ENCODE peak calls at places on chromosomes 12 and 14, in eight cellular contexts. One of them, this sample, is unnamed.

GRCh38 chr12:38157274-38157932 is 159.2 kb upstream of the ALG10B start:
- DNase-seq in heart left ventricle: no peak
- DNase-seq in A549: no peak
- DNase-seq in AG04450: no peak
- DNase-seq in endothelial cell: no peak
- DNase-seq in CD8-positive, alpha-beta T cell: no peak
- DNase-seq in foreskin fibroblast: no peak
- DNase-seq in GM20000: no peak
- DNase-seq in this sample: no peak

GRCh38 chr12:76375939-76376338 is 27.7 kb upstream of the BBS10 start:
- DNase-seq in heart left ventricle: no peak
- DNase-seq in A549: no peak
- DNase-seq in AG04450: no peak
- DNase-seq in endothelial cell: no peak
- DNase-seq in CD8-positive, alpha-beta T cell: no peak
- DNase-seq in foreskin fibroblast: no peak
- DNase-seq in GM20000: no peak
- DNase-seq in this sample: no peak

GRCh38 chr12:130835011-130835410 is 4.0 kb downstream of the STX2 start:
- DNase-seq in heart left ventricle: no peak
- DNase-seq in A549: no peak
- DNase-seq in AG04450: no peak
- DNase-seq in endothelial cell: no peak
- DNase-seq in CD8-positive, alpha-beta T cell: no peak
- DNase-seq in foreskin fibroblast: no peak
- DNase-seq in GM20000: no peak
- DNase-seq in this sample: no peak

GRCh38 chr14:76985021-76985420 is 43.5 kb downstream of the IRF2BPL start:
- DNase-seq in heart left ventricle: no peak
- DNase-seq in A549: no peak
- DNase-seq in AG04450: no peak
- DNase-seq in endothelial cell: no peak
- DNase-seq in CD8-positive, alpha-beta T cell: no peak
- DNase-seq in foreskin fibroblast: peak
- DNase-seq in GM20000: no peak
- DNase-seq in this sample: peak

GRCh38 chr14:71414631-71415403 is 507.6 kb downstream of the PCNX1 start:
- DNase-seq in heart left ventricle: no peak
- DNase-seq in A549: no peak
- DNase-seq in AG04450: no peak
- DNase-seq in endothelial cell: no peak
- DNase-seq in CD8-positive, alpha-beta T cell: no peak
- DNase-seq in foreskin fibroblast: no peak
- DNase-seq in GM20000: no peak
- DNase-seq in this sample: no peak

GRCh38 chr12:4736048-4736447 is 15.8 kb downstream of the GALNT8 start:
- DNase-seq in heart left ventricle: no peak
- DNase-seq in A549: no peak
- DNase-seq in AG04450: no peak
- DNase-seq in endothelial cell: no peak
- DNase-seq in CD8-positive, alpha-beta T cell: no peak
- DNase-seq in foreskin fibroblast: no peak
- DNase-seq in GM20000: no peak
- DNase-seq in this sample: no peak

GRCh38 chr12:52895726-52896189 is 9.1 kb downstream of the KRT8 start:
- DNase-seq in heart left ventricle: no peak
- DNase-seq in A549: no peak
- DNase-seq in AG04450: no peak
- DNase-seq in endothelial cell: no peak
- DNase-seq in CD8-positive, alpha-beta T cell: no peak
- DNase-seq in foreskin fibroblast: no peak
- DNase-seq in GM20000: no peak
- DNase-seq in this sample: no peak

GRCh38 chr14:95267306-95267705 is 52.4 kb downstream of the CLMN start:
- DNase-seq in heart left ventricle: no peak
- DNase-seq in A549: no peak
- DNase-seq in AG04450: no peak
- DNase-seq in endothelial cell: no peak
- DNase-seq in CD8-positive, alpha-beta T cell: no peak
- DNase-seq in foreskin fibroblast: no peak
- DNase-seq in GM20000: no peak
- DNase-seq in this sample: no peak

GRCh38 chr14:105126126-105126969 is 42.2 kb downstream of the JAG2 start:
- DNase-seq in heart left ventricle: no peak
- DNase-seq in A549: no peak
- DNase-seq in AG04450: no peak
- DNase-seq in endothelial cell: no peak
- DNase-seq in CD8-positive, alpha-beta T cell: no peak
- DNase-seq in foreskin fibroblast: no peak
- DNase-seq in GM20000: no peak
- DNase-seq in this sample: no peak

GRCh38 chr12:116443706-116444589 is 115.2 kb upstream of the MAP1LC3B2 start:
- DNase-seq in heart left ventricle: peak
- DNase-seq in A549: no peak
- DNase-seq in AG04450: no peak
- DNase-seq in endothelial cell: no peak
- DNase-seq in CD8-positive, alpha-beta T cell: no peak
- DNase-seq in foreskin fibroblast: no peak
- DNase-seq in GM20000: no peak
- DNase-seq in this sample: no peak

GRCh38 chr12:20643822-20644221 is 51.3 kb upstream of the SLCO1C1 start:
- DNase-seq in heart left ventricle: no peak
- DNase-seq in A549: no peak
- DNase-seq in AG04450: no peak
- DNase-seq in endothelial cell: no peak
- DNase-seq in CD8-positive, alpha-beta T cell: no peak
- DNase-seq in foreskin fibroblast: no peak
- DNase-seq in GM20000: no peak
- DNase-seq in this sample: no peak

GRCh38 chr12:20641127-20641526 is 54.0 kb upstream of the SLCO1C1 start:
- DNase-seq in heart left ventricle: peak
- DNase-seq in A549: no peak
- DNase-seq in AG04450: no peak
- DNase-seq in endothelial cell: no peak
- DNase-seq in CD8-positive, alpha-beta T cell: no peak
- DNase-seq in foreskin fibroblast: no peak
- DNase-seq in GM20000: no peak
- DNase-seq in this sample: no peak

DNA sequence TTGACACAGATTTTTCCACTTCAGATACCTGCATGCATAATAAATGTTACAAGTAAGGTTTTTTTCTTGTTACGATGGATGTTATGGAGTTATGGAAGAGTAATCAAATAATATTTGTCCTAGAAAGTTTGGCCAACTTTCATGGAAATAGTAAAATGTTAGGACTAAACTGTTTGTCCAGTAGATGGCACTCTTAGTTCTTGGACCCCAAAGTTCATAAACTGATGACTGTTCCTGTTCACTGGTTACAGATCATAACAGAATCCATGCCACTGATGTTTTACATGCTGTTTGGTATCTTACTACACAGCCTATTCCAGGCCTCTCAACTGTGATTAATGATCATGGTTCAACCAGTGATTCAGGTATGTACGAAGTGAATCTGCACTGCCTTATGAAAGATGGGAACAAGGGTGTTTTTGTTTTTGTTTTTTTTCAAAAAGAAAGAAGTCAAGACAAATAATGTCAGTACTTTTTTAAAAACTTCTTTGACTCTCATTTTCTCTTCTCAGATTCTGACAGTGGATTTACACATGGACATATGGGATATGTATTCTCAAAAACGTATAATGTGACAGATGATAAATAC is 48.8 kb upstream of the SLCO1C1 start:
- DNase-seq in heart left ventricle: no peak
- DNase-seq in A549: peak
- DNase-seq in AG04450: no peak
- DNase-seq in endothelial cell: no peak
- DNase-seq in CD8-positive, alpha-beta T cell: no peak
- DNase-seq in foreskin fibroblast: peak
- DNase-seq in GM20000: peak
- DNase-seq in this sample: peak
- TF ChIP-seq CTCF in heart left ventricle: peak
- TF ChIP-seq CTCF in A549: peak
- TF ChIP-seq CTCF in AG04450: peak
- TF ChIP-seq CTCF in endothelial cell: peak
- TF ChIP-seq CTCF in CD8-positive, alpha-beta T cell: no peak
- TF ChIP-seq CTCF in foreskin fibroblast: peak
- TF ChIP-seq CTCF in GM20000: peak
- TF ChIP-seq CTCF in this sample: peak

DNA sequence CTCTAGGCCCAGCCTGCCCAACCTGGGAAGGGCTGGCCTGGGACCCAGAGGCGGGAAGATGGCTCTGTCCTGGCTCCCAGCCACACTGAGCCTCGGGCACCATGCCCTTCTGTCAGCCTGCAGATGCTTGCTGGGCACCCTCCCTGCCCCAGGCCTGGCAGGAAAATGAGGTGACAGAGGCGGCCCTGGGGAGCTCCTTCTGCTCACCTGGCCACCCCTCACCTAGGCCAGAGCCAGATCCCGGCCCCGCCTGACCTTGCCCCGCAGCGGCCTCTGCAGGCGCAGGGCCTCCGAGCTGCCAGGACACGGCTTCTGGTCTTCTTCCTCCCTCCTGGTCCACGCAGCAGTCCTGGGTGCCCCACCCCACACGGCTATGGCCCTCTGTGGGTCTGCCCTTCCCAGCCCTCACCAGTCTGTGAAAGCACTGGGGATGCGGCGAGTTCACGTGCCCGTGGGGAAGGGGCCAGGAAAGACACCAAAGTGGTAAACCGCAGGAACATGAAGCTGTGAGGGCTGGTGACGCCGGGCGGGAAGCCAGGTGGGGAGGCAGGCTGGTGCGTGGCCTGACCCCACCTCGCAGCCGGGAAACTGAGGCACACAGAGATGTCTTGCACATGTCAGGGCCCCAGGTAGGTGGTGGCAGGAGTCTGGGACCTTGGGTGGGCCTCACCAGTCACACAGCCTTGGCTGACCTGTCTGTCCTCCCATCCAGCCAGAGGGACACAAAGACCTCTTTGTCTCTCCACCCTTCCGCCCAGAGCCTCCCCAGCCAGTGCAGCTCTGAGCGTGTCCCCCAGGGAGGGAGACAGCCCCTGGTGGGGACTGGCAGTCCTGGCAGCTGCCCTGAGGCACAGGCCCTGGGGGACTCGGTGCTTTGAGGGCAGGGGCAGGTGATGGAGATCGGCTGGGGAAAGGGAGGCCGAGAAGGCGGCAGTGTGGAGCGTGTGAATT is 12.8 kb downstream of the BAG5 start:
- DNase-seq in heart left ventricle: peak
- DNase-seq in A549: no peak
- DNase-seq in AG04450: no peak
- DNase-seq in endothelial cell: no peak
- DNase-seq in CD8-positive, alpha-beta T cell: no peak
- DNase-seq in foreskin fibroblast: no peak
- DNase-seq in GM20000: no peak
- DNase-seq in this sample: no peak
- TF ChIP-seq CTCF in heart left ventricle: no peak
- TF ChIP-seq CTCF in A549: no peak
- TF ChIP-seq CTCF in AG04450: no peak
- TF ChIP-seq CTCF in endothelial cell: no peak
- TF ChIP-seq CTCF in CD8-positive, alpha-beta T cell: no peak
- TF ChIP-seq CTCF in foreskin fibroblast: no peak
- TF ChIP-seq CTCF in GM20000: no peak
- TF ChIP-seq CTCF in this sample: no peak

GRCh38 chr14:26282578-26282977 is 315.3 kb downstream of the NOVA1 start:
- DNase-seq in heart left ventricle: no peak
- DNase-seq in A549: no peak
- DNase-seq in AG04450: no peak
- DNase-seq in endothelial cell: no peak
- DNase-seq in CD8-positive, alpha-beta T cell: no peak
- DNase-seq in foreskin fibroblast: no peak
- DNase-seq in GM20000: no peak
- DNase-seq in this sample: no peak

GRCh38 chr14:26281280-26281998 is 316.4 kb downstream of the NOVA1 start:
- DNase-seq in heart left ventricle: no peak
- DNase-seq in A549: peak
- DNase-seq in AG04450: peak
- DNase-seq in endothelial cell: no peak
- DNase-seq in CD8-positive, alpha-beta T cell: no peak
- DNase-seq in foreskin fibroblast: peak
- DNase-seq in GM20000: no peak
- DNase-seq in this sample: peak

DNA sequence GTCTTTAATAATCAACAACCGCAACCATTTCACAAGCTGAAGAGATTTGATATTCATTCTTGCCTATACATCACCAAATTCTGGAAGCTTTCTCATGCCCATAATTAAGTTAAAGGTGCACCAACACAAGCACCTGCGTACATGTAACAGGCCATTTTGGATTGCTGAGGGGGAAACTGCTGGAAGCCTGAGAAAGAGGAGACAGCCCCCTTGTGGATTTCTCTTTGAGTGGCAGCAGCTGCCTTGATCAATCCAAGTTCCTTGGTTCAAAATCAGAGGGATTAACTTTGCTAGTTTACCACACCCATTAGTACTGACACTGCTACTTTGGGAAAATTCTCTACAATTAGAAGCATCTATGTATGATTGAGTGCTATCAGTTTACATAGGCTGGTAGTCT is 321.1 kb downstream of the NOVA1 start:
- DNase-seq in heart left ventricle: no peak
- DNase-seq in A549: no peak
- DNase-seq in AG04450: no peak
- DNase-seq in endothelial cell: peak
- DNase-seq in CD8-positive, alpha-beta T cell: no peak
- DNase-seq in foreskin fibroblast: no peak
- DNase-seq in GM20000: no peak
- DNase-seq in this sample: no peak
- TF ChIP-seq CTCF in heart left ventricle: no peak
- TF ChIP-seq CTCF in A549: no peak
- TF ChIP-seq CTCF in AG04450: no peak
- TF ChIP-seq CTCF in endothelial cell: peak
- TF ChIP-seq CTCF in CD8-positive, alpha-beta T cell: no peak
- TF ChIP-seq CTCF in foreskin fibroblast: no peak
- TF ChIP-seq CTCF in GM20000: no peak
- TF ChIP-seq CTCF in this sample: no peak

DNA sequence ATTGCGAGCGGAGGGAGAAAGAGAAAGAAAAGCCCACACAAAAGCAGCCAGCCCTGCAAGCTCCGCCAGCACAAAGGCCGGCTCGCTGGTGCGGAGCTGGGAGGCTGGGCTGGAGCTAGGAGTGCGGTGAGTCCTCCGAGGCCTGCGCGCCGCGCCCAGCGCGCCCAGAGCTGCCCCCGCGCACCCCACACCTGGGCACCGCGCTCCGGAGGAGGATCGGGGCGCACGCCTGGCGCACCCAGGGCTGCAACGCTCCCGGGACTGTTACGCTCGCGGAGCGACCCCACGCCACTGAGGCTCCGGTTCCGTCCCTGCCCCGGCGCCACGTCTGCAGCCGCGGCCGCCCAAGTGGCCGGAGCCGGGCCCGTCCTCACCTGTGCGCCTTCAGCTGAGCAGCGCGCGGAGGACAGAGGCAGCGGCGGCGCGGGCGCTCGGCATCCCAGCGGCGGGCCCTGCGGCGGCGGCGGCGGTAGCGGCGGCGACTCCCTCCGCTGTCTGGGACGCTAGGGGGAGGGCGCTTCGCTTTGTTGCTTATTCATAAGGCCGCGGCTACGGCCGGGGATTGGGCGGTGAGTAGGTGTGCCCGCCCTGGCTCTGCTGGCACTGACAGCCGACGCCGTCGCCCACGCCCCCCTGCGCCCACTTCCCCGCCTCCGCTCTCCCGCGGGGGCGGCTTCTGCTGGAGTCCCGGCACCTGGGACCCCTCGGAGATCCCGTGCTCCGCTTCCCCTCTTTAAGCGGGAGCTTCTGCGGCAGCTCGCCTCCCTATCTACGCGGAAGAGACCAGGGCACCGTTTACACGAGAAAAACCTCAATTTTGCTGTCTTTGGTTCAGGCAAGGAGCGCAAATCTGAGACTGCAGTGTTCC is at the start of gene ARMH4:
- DNase-seq in heart left ventricle: peak
- DNase-seq in A549: peak
- DNase-seq in AG04450: peak
- DNase-seq in endothelial cell: peak
- DNase-seq in CD8-positive, alpha-beta T cell: peak
- DNase-seq in foreskin fibroblast: peak
- DNase-seq in GM20000: peak
- DNase-seq in this sample: peak
- TF ChIP-seq CTCF in heart left ventricle: peak
- TF ChIP-seq CTCF in A549: no peak
- TF ChIP-seq CTCF in AG04450: no peak
- TF ChIP-seq CTCF in endothelial cell: no peak
- TF ChIP-seq CTCF in CD8-positive, alpha-beta T cell: no peak
- TF ChIP-seq CTCF in foreskin fibroblast: no peak
- TF ChIP-seq CTCF in GM20000: no peak
- TF ChIP-seq CTCF in this sample: no peak